ENCODE peak calls at places on chromosomes 5 and 9, in eight cellular contexts. P, A, E, W, R, S, K and H are unnamed samples. For H3K27me3, the result is how much of the 10 kb centered on the place peaks cover.

GRCh38 chr9:91746357-91746756 is 203.7 kb downstream of the ROR2 start:
- DNase-seq in P (no peak), A (no peak), E (no peak), W (no peak), R (no peak), S (no peak), K (no peak), H (no peak)

GRCh38 chr5:147504001-147504400 is 5.9 kb downstream of the DPYSL3 start:
- DNase-seq in P (no peak), A (peak), E (peak), W (no peak), R (no peak), S (no peak), K (peak), H (no peak)

GRCh38 chr9:14482856-14483255 is 168.9 kb upstream of the NFIB start:
- DNase-seq in P (no peak), A (no peak), E (no peak), W (no peak), R (no peak), S (no peak), K (no peak), H (no peak)

GRCh38 chr5:152187668-152188067 is 217.4 kb downstream of the NMUR2 start:
- DNase-seq in P (no peak), A (no peak), E (no peak), W (no peak), R (no peak), S (no peak), K (no peak), H (no peak)

GRCh38 chr9:129170229-129170628 is 7.8 kb downstream of the IER5L start:
- DNase-seq in P (no peak), A (no peak), E (no peak), W (no peak), R (no peak), S (no peak), K (no peak), H (no peak)

GRCh38 chr9:17600962-17601593 is 22.2 kb downstream of the SH3GL2 start:
- DNase-seq in P (no peak), A (peak), E (no peak), W (no peak), R (no peak), S (no peak), K (no peak), H (no peak)

GRCh38 chr9:89593776-89594427 is 10.9 kb upstream of the GADD45G start:
- DNase-seq in P (peak), A (peak), E (no peak), W (no peak), R (peak), S (no peak), K (no peak), H (peak)

GRCh38 chr5:149799119-149799623 is 69.1 kb downstream of the PPARGC1B start:
- DNase-seq in P (peak), A (peak), E (peak), W (no peak), R (no peak), S (no peak), K (peak), H (no peak)

GRCh38 chr5:171776176-171776575 is 9.4 kb upstream of the SMIM23 start:
- DNase-seq in P (no peak), A (no peak), E (no peak), W (no peak), R (no peak), S (no peak), K (no peak), H (no peak)

GRCh38 chr9:22813520-22813919 is 366.9 kb downstream of the DMRTA1 start:
- DNase-seq in P (no peak), A (no peak), E (no peak), W (no peak), R (no peak), S (no peak), K (no peak), H (no peak)

GRCh38 chr9:124480621-124480981 is 26.6 kb downstream of the NR5A1 start:
- DNase-seq in P (no peak), A (peak), E (no peak), W (no peak), R (peak), S (peak), K (no peak), H (no peak)

GRCh38 chr5:135033026-135033861 is 784 bp downstream of the PITX1 start:
- DNase-seq in P (no peak), A (no peak), E (no peak), W (no peak), R (no peak), S (peak), K (no peak), H (no peak)

GRCh38 chr9:80954521-80954920 is 734.8 kb downstream of the TLE1 start:
- DNase-seq in P (no peak), A (no peak), E (no peak), W (no peak), R (no peak), S (no peak), K (no peak), H (no peak)

GRCh38 chr5:68960469-68960868 is 133.3 kb upstream of the SLC30A5 start:
- DNase-seq in P (no peak), A (no peak), E (no peak), W (no peak), R (no peak), S (no peak), K (no peak), H (no peak)

GRCh38 chr9:27162045-27162444 is 53.0 kb downstream of the TEK start:
- DNase-seq in P (no peak), A (peak), E (no peak), W (no peak), R (no peak), S (no peak), K (no peak), H (no peak)

GRCh38 chr9:26131891-26132290 is 453.6 kb upstream of the TUSC1 start:
- DNase-seq in P (no peak), A (peak), E (no peak), W (no peak), R (no peak), S (no peak), K (no peak), H (no peak)

GRCh38 chr5:22678886-22679285 is 174.3 kb downstream of the CDH12 start:
- DNase-seq in P (no peak), A (no peak), E (no peak), W (no peak), R (no peak), S (no peak), K (no peak), H (no peak)

GRCh38 chr5:33231214-33231710 is 209.5 kb upstream of the TARS1 start:
- DNase-seq in P (no peak), A (peak), E (no peak), W (no peak), R (no peak), S (no peak), K (no peak), H (no peak)

GRCh38 chr9:21331676-21332402 is 3.4 kb downstream of the KLHL9 start:
- DNase-seq in P (no peak), A (no peak), E (no peak), W (no peak), R (no peak), S (no peak), K (no peak), H (no peak)

GRCh38 chr5:4994994-4995393 is 145.1 kb upstream of the ADAMTS16 start:
- DNase-seq in P (no peak), A (peak), E (no peak), W (no peak), R (no peak), S (no peak), K (no peak), H (no peak)

GRCh38 chr5:177494356-177495195 is 2.8 kb downstream of the PDLIM7 start:
- DNase-seq in P (peak), A (peak), E (peak), W (peak), R (no peak), S (peak), K (peak), H (no peak)

GRCh38 chr5:67214713-67215591 is 18.4 kb upstream of the CD180 start:
- DNase-seq in P (no peak), A (no peak), E (no peak), W (no peak), R (no peak), S (no peak), K (no peak), H (no peak)

GRCh38 chr9:18707078-18707477 is 233.1 kb downstream of the ADAMTSL1 start:
- DNase-seq in P (no peak), A (peak), E (no peak), W (no peak), R (no peak), S (no peak), K (no peak), H (no peak)

GRCh38 chr5:150672237-150672883 is 11.3 kb downstream of the MYOZ3 start:
- DNase-seq in P (peak), A (peak), E (peak), W (peak), R (no peak), S (peak), K (peak), H (peak)

GRCh38 chr9:69355232-69355631 is 30.2 kb downstream of the ENTREP1 start:
- DNase-seq in P (no peak), A (no peak), E (no peak), W (no peak), R (no peak), S (no peak), K (no peak), H (no peak)

GRCh38 chr9:125341566-125341965 is 79.9 kb downstream of the GAPVD1 start:
- DNase-seq in P (no peak), A (no peak), E (no peak), W (no peak), R (no peak), S (no peak), K (no peak), H (no peak)

GRCh38 chr5:135179308-135179980 is 145.4 kb upstream of the PITX1 start:
- DNase-seq in P (peak), A (no peak), E (no peak), W (no peak), R (no peak), S (no peak), K (no peak), H (no peak)

GRCh38 chr5:84272776-84273516 is 111.7 kb downstream of the EDIL3 start:
- DNase-seq in P (no peak), A (no peak), E (no peak), W (no peak), R (no peak), S (no peak), K (no peak), H (no peak)

GRCh38 chr5:160198148-160198545 is 31.2 kb upstream of the FABP6 start:
- DNase-seq in P (no peak), A (no peak), E (no peak), W (no peak), R (no peak), S (no peak), K (no peak), H (no peak)

GRCh38 chr9:93944011-93944410 is 11.1 kb downstream of the BARX1 start:
- DNase-seq in P (no peak), A (no peak), E (no peak), W (no peak), R (no peak), S (no peak), K (no peak), H (no peak)
- H3K27me3 ChIP-seq in P (under half), A (half or more), E (under half), W (half or more), R (under half), S (half or more), K (half or more), H (half or more)

DNA sequence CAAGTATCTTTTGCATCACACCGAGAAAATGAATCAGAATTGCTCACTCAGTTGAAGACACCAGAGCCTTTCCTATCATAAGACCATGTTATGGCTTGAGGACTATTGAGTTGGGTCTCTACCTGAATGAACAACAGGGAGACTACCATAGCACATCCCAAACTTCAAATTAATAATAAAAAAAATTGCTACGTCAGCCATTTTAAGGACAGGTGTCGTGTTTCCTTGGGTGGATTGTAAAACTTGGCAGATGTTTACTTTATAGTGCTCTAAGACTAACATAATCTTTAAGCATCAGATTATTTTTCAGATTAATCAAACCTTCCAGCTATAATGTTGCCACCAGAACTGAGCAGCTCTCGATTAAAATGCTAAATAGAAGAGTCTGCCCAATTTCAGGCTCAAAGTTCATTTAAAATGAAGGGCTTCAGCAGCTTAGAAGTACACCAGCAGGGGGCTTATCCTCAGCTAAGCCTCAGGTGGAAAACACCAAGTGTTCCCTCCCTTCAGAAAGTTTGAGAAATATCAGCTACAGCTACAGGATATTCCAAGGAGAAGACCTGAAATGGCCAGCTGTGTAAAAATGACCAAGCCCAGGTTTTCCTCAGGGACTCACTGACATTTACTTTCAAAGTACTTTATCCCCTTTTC is 395.5 kb downstream of the DTWD2 start:
- DNase-seq in P (no peak), A (no peak), E (no peak), W (no peak), R (no peak), S (no peak), K (no peak), H (no peak)
- TF ChIP-seq CTCF in P (no peak), A (no peak), E (no peak), W (no peak), R (peak), S (no peak), K (no peak), H (no peak)

DNA sequence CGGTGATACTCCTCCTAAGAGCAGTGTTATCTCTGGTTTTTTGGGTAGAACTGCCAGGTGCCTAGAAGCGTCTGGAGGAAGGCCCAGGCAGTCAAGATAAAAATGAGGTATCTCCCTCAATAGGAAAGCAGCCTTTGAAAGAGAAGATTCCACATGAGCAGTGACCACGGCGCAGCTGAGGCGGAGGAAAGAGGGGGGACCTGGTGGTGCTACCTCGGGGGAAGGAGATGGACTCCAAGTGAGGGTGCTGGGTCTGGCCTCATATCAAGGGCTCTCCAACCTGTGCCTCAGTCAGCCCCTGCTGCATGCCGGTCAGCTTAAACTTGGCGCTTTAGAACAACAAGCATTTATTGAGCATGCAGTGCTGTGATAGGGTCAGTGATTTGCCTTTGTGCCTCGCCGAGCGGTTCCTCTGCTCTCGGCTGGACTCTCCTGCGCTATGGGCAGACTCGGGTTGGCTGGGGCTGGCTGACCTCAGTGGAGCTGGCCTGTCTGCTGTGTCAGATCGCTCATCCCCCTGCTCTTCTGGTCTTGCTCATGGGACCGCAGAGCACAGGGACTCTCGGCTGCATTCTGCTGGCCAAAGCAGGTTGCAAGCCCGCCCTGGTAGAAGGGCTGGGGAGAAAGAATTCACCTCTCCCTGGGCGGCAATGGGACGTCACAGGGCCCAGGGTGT is 121.1 kb upstream of the IRX4 start:
- DNase-seq in P (no peak), A (no peak), E (no peak), W (no peak), R (no peak), S (no peak), K (no peak), H (no peak)
- H3K27me3 ChIP-seq in P (under half), A (under half), E (under half), W (under half), R (under half), S (half or more), K (under half), H (under half)

DNA sequence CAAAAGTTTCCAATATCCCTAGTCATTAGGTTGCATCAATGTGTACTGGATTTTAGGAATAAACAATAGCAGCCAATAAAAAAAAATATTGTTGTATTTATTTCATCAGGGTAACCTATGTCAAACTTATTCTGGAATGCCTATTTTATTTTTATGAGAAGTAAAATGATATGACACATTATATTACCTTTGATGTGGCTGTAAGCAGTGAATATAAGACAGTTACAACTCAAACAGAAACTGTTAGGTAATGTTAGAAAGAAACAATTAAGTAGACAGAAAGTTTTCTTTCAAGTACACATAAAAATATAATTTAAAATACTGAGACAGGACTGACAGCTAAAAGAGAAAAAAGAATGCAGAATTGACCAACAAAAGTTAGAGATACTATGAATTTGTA is 65.5 kb downstream of the GNG10 start:
- DNase-seq in P (no peak), A (no peak), E (no peak), W (no peak), R (no peak), S (no peak), K (no peak), H (no peak)
- TF ChIP-seq CTCF in P (no peak), A (no peak), E (no peak), W (no peak), R (no peak), S (no peak), K (no peak), H (no peak)

DNA sequence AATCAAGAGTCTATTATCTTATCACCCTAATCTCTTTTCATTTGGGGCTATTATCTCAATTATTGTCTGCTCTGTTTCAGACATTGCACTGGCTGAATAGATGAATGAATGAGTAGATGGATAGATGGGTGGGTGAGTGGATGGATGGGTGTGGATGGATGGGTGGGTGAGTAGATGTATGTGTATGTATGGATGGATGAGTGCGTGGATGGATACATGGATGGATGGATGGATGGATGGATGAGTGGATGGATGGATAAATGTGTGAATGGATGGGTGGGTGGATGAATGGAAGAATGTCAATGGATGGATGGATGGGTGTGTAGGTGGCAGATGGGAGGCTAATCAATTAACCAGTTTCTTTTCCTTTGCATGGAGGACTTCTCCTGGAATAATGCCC is 301.7 kb downstream of the NSG2 start:
- DNase-seq in P (no peak), A (no peak), E (no peak), W (no peak), R (no peak), S (no peak), K (no peak), H (no peak)
- H3K27me3 ChIP-seq in P (under half), A (under half), E (under half), W (under half), R (under half), S (under half), K (under half), H (under half)

GRCh38 chr5:126595486-126596083 is 566 bp upstream of the ALDH7A1 start:
- DNase-seq in P (no peak), A (no peak), E (no peak), W (no peak), R (no peak), S (no peak), K (no peak), H (no peak)
- TF ChIP-seq CTCF in P (no peak), A (no peak), E (no peak), W (no peak), R (no peak), S (no peak), K (no peak), H (no peak)

DNA sequence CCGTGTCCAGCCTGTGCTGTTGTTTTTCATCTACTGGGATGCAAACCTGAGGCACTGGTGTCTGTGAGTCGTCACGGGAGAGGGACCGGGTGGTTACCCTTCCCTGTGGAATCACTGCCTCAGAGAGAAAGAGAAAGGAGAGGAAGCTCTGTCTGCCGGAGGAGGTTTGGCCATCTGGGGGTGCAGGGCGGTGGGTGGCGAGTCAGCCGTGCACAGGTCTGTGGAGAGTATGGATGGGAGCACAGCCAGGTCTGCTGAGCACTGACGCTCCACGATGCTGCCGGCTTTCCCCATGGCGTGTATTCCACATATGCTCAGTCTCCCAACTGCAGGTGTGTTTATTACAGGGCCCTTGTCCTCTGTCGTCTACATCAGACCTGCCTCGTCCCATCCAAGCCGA is 395.2 kb upstream of the IRX4 start:
- DNase-seq in P (no peak), A (no peak), E (no peak), W (no peak), R (no peak), S (peak), K (no peak), H (no peak)
- H3K27me3 ChIP-seq in P (under half), A (under half), E (under half), W (under half), R (under half), S (under half), K (under half), H (under half)

GRCh38 chr9:136171801-136172411 is 33.0 kb downstream of the LHX3 start:
- DNase-seq in P (no peak), A (no peak), E (no peak), W (no peak), R (no peak), S (no peak), K (no peak), H (no peak)

GRCh38 chr9:136172412-136173079 is 32.4 kb downstream of the LHX3 start:
- DNase-seq in P (no peak), A (no peak), E (no peak), W (no peak), R (no peak), S (peak), K (no peak), H (no peak)

GRCh38 chr9:136171009-136171800 is 33.7 kb downstream of the LHX3 start:
- DNase-seq in P (no peak), A (no peak), E (no peak), W (no peak), R (no peak), S (peak), K (no peak), H (no peak)

GRCh38 chr9:136170291-136170901 is 34.5 kb downstream of the LHX3 start:
- DNase-seq in P (no peak), A (peak), E (no peak), W (peak), R (peak), S (peak), K (no peak), H (peak)

DNA sequence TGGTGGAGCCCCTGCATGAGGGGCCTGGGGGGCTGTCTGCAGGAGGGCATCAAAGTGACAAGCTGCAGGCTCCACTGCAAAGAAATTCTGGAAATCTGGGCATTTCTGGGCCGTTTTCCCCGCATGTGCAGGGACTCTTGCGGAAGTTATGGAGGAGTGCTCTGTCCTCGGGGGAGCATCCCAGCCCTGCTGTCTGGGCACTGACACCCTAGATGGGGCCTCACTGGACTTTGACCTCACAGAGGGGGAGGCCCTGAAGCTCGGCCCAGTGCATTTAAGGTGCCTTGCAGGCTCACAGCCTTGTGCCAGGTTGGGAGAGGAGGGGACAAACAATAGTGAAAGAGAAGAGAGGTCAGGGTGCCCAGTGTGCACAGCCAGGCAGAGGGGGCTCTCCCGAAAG is 35.4 kb downstream of the LHX3 start:
- DNase-seq in P (no peak), A (no peak), E (no peak), W (no peak), R (no peak), S (no peak), K (no peak), H (no peak)
- TF ChIP-seq CTCF in P (no peak), A (no peak), E (no peak), W (no peak), R (no peak), S (no peak), K (no peak), H (no peak)